ENCODE peak calls at places on chromosomes 2 and 18, in four cellular contexts. G is endothelial cell of umbilical vein, B is mammary epithelial cell, K is H9. E is an unnamed sample.

GRCh38 chr18:48825101-48825745 is 125.5 kb downstream of the SMAD7 start:
- DNase-seq in G (peak), B (no peak), K (peak), E (no peak)

GRCh38 chr2:212940816-212941215 is 210.6 kb downstream of the IKZF2 start:
- DNase-seq in G (peak), B (peak), K (peak), E (no peak)

GRCh38 chr18:22034276-22034675 is 135.1 kb upstream of the GATA6 start:
- DNase-seq in G (no peak), B (no peak), K (no peak), E (no peak)

GRCh38 chr2:235955664-235956063 is 212.5 kb downstream of the GBX2 start:
- DNase-seq in G (no peak), B (no peak), K (no peak), E (no peak)

GRCh38 chr2:121161272-121161671 is 123.7 kb downstream of the TFCP2L1 start:
- DNase-seq in G (no peak), B (no peak), K (no peak), E (no peak)

GRCh38 chr2:10333247-10333613 is 30.5 kb downstream of the HPCAL1 start:
- DNase-seq in G (no peak), B (no peak), K (no peak), E (no peak)

GRCh38 chr2:10547011-10547410 is 98.9 kb upstream of the ODC1 start:
- DNase-seq in G (no peak), B (peak), K (no peak), E (no peak)

GRCh38 chr2:196836440-196836839 is 27.3 kb upstream of the C2orf66 start:
- DNase-seq in G (peak), B (peak), K (no peak), E (no peak)

GRCh38 chr2:122528061-122528460 is 772.6 kb downstream of the TSN start:
- DNase-seq in G (no peak), B (peak), K (no peak), E (no peak)

GRCh38 chr2:85873679-85874078 is 15.1 kb downstream of the ST3GAL5 start:
- DNase-seq in G (no peak), B (no peak), K (no peak), E (no peak)

GRCh38 chr2:152716805-152717241 is 438 bp downstream of the PRPF40A start:
- DNase-seq in G (no peak), B (no peak), K (no peak), E (peak)

GRCh38 chr2:61117534-61117933 is 44.5 kb upstream of the C2orf74 start:
- DNase-seq in G (no peak), B (peak), K (no peak), E (no peak)

GRCh38 chr2:59756145-59756544 is 797.3 kb downstream of the BCL11A start:
- DNase-seq in G (no peak), B (no peak), K (no peak), E (no peak)

GRCh38 chr18:30192216-30192615 is 850.3 kb downstream of the DSC3 start:
- DNase-seq in G (no peak), B (no peak), K (peak), E (no peak)

GRCh38 chr2:177118636-177119035 is 94.0 kb upstream of the HNRNPA3 start:
- DNase-seq in G (no peak), B (no peak), K (peak), E (no peak)

GRCh38 chr18:7681261-7681660 is 114.1 kb downstream of the PTPRM start:
- DNase-seq in G (no peak), B (no peak), K (no peak), E (no peak)

GRCh38 chr2:57981369-57981768 is 65.2 kb upstream of the VRK2 start:
- DNase-seq in G (no peak), B (peak), K (no peak), E (no peak)

GRCh38 chr2:187547353-187547979 is 6.8 kb downstream of the TFPI start:
- DNase-seq in G (peak), B (peak), K (no peak), E (no peak)

GRCh38 chr2:136182315-136182714 is 64.4 kb upstream of the CXCR4 start:
- DNase-seq in G (no peak), B (no peak), K (no peak), E (no peak)

GRCh38 chr18:33583901-33584300 is 5.9 kb downstream of the ASXL3 start:
- DNase-seq in G (no peak), B (no peak), K (no peak), E (no peak)

GRCh38 chr2:15916336-15916735 is 24.0 kb upstream of the MYCN start:
- DNase-seq in G (no peak), B (no peak), K (no peak), E (no peak)

GRCh38 chr18:59012815-59013677 is 126.6 kb upstream of the SEC11C start:
- DNase-seq in G (peak), B (peak), K (no peak), E (no peak)

GRCh38 chr2:241507430-241508239 is 749 bp downstream of the STK25 start:
- DNase-seq in G (peak), B (peak), K (peak), E (peak)

GRCh38 chr2:120470717-120471060 is 124.8 kb downstream of the INHBB start:
- DNase-seq in G (no peak), B (no peak), K (no peak), E (no peak)

GRCh38 chr18:22983175-22983574 is 50.0 kb downstream of the RBBP8 start:
- DNase-seq in G (peak), B (no peak), K (no peak), E (no peak)

GRCh38 chr18:35117951-35118411 is 76.8 kb downstream of the MAPRE2 start:
- DNase-seq in G (no peak), B (no peak), K (no peak), E (no peak)

GRCh38 chr18:24553886-24554285 is 93.4 kb downstream of the HRH4 start:
- DNase-seq in G (peak), B (no peak), K (no peak), E (no peak)

GRCh38 chr2:105114551-105114950 is 76.7 kb downstream of the MRPS9 start:
- DNase-seq in G (peak), B (peak), K (no peak), E (no peak)

GRCh38 chr18:28735731-28736130 is 558.8 kb upstream of the CDH2 start:
- DNase-seq in G (peak), B (peak), K (no peak), E (no peak)

GRCh38 chr2:158781562-158781961 is 13.6 kb upstream of the DAPL1 start:
- DNase-seq in G (peak), B (peak), K (no peak), E (no peak)

GRCh38 chr2:100195942-100196341 is 53.6 kb upstream of the AFF3 start:
- DNase-seq in G (no peak), B (no peak), K (no peak), E (no peak)
- H3K27ac ChIP-seq in G (no peak), B (no peak), K (no peak), E (no peak)

GRCh38 chr18:57998461-57998860 is 45.6 kb upstream of the NEDD4L start:
- DNase-seq in G (no peak), B (peak), K (no peak), E (no peak)

GRCh38 chr18:57997820-57998219 is 46.2 kb upstream of the NEDD4L start:
- DNase-seq in G (no peak), B (no peak), K (no peak), E (no peak)
- H3K27ac ChIP-seq in G (no peak), B (no peak), K (no peak), E (no peak)

DNA sequence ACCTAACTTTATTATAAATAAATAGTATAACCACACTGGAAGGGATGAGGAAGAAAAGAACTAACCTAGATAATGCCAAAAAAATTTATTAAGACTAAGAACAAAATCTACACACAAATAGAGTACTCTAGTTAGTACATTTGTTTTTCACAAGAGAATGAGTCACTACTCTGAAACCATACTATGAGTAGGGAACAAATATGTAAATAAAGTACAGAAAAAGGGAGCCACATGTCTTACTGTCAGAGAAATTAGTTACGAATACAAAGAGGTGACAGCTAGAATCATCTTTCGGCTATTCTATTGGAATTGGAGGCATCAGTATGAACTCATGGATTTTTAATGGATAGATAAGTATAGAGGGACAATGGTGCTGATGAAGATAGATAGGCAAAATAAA is 150.5 kb downstream of the COPS8 start:
- DNase-seq in G (no peak), B (no peak), K (no peak), E (no peak)
- H3K27ac ChIP-seq in G (no peak), B (no peak), K (no peak), E (no peak)

GRCh38 chr2:101267671-101268656 is 15.3 kb downstream of the CNOT11 start:
- DNase-seq in G (no peak), B (no peak), K (no peak), E (no peak)
- H3K27ac ChIP-seq in G (no peak), B (no peak), K (no peak), E (no peak)

DNA sequence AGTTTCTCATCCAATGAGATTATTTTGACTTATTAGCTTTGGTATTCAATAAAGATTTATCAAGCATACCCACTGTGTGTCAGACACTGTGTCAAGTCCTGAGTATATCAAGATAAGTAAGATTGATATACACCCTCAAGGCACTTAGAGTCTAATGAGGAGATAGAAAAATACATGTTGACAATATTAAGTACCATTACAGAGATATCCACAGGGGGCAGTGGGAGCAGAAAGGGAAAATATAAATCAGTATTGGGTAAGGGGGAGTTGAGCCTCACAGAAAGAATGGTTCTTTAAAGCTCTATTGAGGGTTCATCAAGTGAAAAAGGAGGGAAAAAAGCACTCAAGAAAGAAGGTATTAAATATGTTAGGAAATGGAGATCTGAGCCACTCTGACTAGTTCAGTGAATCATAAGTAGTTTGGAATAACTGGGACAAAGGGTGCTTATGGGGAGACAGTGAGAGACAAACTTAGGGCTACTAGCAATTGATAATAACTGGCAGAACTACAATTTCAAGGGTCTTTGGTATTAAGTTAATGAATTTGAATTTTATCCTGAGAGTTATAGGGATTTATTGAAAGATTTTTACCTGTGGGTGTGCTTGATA is 45.5 kb upstream of the SLC8A1 start:
- DNase-seq in G (no peak), B (no peak), K (no peak), E (no peak)
- H3K27ac ChIP-seq in G (no peak), B (no peak), K (no peak), E (no peak)

GRCh38 chr2:111986116-111986900 is 68.8 kb upstream of the TMEM87B start:
- DNase-seq in G (no peak), B (no peak), K (no peak), E (no peak)
- H3K27ac ChIP-seq in G (no peak), B (no peak), K (no peak), E (no peak)

DNA sequence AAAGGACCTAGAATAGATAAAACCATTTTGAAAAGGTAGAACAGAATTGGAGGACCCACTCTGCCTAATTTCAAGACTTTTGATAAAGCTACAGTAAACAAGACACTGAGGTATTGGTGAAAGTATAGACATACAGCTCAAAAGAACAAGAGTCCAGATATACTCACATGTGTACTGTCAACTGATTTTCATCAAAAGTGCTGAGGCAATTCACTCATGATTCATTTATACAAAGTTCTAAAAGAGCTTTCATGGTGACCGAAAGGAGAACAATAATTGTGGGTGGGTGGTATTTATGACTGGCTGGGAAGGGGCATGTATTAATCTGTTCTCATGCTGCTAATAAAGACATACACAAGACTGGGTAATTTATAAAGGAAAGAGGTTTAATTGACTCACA is 7.3 kb downstream of the MAP4K3 start:
- DNase-seq in G (no peak), B (peak), K (no peak), E (no peak)
- H3K27ac ChIP-seq in G (no peak), B (no peak), K (no peak), E (no peak)

DNA sequence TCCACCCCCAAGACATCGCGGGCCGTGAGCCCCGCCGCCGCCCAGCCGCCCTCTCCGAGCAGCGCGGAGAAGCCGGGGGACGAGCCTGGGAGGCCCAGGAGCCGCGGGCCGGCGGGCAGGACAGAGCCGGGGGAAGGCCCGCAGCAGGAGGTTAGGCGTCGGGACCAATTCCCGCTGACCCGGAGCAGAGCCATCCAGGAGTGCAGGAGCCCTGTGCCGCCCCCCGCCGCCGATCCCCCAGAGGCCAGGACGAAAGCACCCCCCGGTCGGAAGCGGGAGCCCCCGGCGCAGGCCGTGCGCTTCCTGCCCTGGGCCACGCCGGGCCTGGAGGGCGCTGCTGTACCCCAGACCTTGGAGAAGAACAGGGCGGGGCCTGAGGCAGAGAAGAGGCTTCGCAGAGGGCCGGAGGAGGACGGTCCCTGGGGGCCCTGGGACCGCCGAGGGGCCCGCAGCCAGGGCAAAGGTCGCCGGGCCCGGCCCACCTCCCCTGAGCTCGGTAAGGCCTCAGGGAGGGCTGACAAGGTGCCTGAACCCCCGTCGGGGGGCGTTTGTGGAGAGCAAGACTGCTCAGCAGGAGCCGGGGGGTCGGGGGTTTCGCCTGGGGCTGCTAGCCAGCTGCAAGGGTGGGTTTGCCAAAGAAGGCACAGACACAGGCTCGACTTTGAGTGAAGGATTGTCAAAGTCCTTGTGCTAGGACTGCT is 14.3 kb downstream of the SPEG start:
- DNase-seq in G (no peak), B (no peak), K (peak), E (no peak)
- H3K27ac ChIP-seq in G (no peak), B (no peak), K (no peak), E (no peak)

E was measured in CD4-positive, alpha-beta T cell.